ENCODE peak calls at places on chromosomes 12 and 14, in four cellular contexts. One of them, this sample, is unnamed. For H3K9me3, the result is how much of the 10 kb centered on the place peaks cover.

GRCh38 chr14:23930742-23931141 is 22.8 kb upstream of the DHRS4 start:
- DNase-seq in upper lobe of right lung: no peak
- DNase-seq in tibial nerve: no peak
- DNase-seq in left ventricle myocardium inferior: no peak
- DNase-seq in this sample: peak

GRCh38 chr12:113805201-113805600 is 160.9 kb downstream of the RBM19 start:
- DNase-seq in upper lobe of right lung: peak
- DNase-seq in tibial nerve: no peak
- DNase-seq in left ventricle myocardium inferior: no peak
- DNase-seq in this sample: peak

GRCh38 chr12:108565976-108566375 is 3.6 kb downstream of the ISCU start:
- DNase-seq in upper lobe of right lung: peak
- DNase-seq in tibial nerve: no peak
- DNase-seq in left ventricle myocardium inferior: peak
- DNase-seq in this sample: peak

GRCh38 chr14:59464651-59465569 is at the start of gene GPR135:
- DNase-seq in upper lobe of right lung: peak
- DNase-seq in tibial nerve: peak
- DNase-seq in left ventricle myocardium inferior: peak
- DNase-seq in this sample: peak

GRCh38 chr14:36952702-36953101 is 219.7 kb downstream of the SLC25A21 start:
- DNase-seq in upper lobe of right lung: no peak
- DNase-seq in tibial nerve: no peak
- DNase-seq in left ventricle myocardium inferior: no peak
- DNase-seq in this sample: no peak

GRCh38 chr12:107395817-107396216 is 289.8 kb upstream of the PWP1 start:
- DNase-seq in upper lobe of right lung: no peak
- DNase-seq in tibial nerve: no peak
- DNase-seq in left ventricle myocardium inferior: no peak
- DNase-seq in this sample: no peak

GRCh38 chr12:108770963-108771362 is 39.6 kb upstream of the CORO1C start:
- DNase-seq in upper lobe of right lung: no peak
- DNase-seq in tibial nerve: no peak
- DNase-seq in left ventricle myocardium inferior: no peak
- DNase-seq in this sample: no peak

GRCh38 chr14:29536886-29537511 is 390.6 kb downstream of the PRKD1 start:
- DNase-seq in upper lobe of right lung: no peak
- DNase-seq in tibial nerve: no peak
- DNase-seq in left ventricle myocardium inferior: no peak
- DNase-seq in this sample: no peak

GRCh38 chr12:71636704-71637115 is 26.9 kb downstream of the ZFC3H1 start:
- DNase-seq in upper lobe of right lung: no peak
- DNase-seq in tibial nerve: no peak
- DNase-seq in left ventricle myocardium inferior: no peak
- DNase-seq in this sample: no peak

GRCh38 chr12:72368298-72368697 is 96.1 kb downstream of the TRHDE start:
- DNase-seq in upper lobe of right lung: no peak
- DNase-seq in tibial nerve: no peak
- DNase-seq in left ventricle myocardium inferior: no peak
- DNase-seq in this sample: no peak

GRCh38 chr12:122081697-122082221 is 3.2 kb downstream of the MLXIP start:
- DNase-seq in upper lobe of right lung: peak
- DNase-seq in tibial nerve: no peak
- DNase-seq in left ventricle myocardium inferior: peak
- DNase-seq in this sample: peak
- H3K4me3 ChIP-seq in upper lobe of right lung: peak
- H3K4me3 ChIP-seq in tibial nerve: no peak
- H3K4me3 ChIP-seq in left ventricle myocardium inferior: peak
- H3K4me3 ChIP-seq in this sample: no peak

GRCh38 chr12:34598851-34599529 is 576.7 kb downstream of the ALG10 start:
- DNase-seq in upper lobe of right lung: peak
- DNase-seq in tibial nerve: no peak
- DNase-seq in left ventricle myocardium inferior: no peak
- DNase-seq in this sample: peak

GRCh38 chr12:34597548-34598351 is 575.5 kb downstream of the ALG10 start:
- DNase-seq in upper lobe of right lung: peak
- DNase-seq in tibial nerve: no peak
- DNase-seq in left ventricle myocardium inferior: no peak
- DNase-seq in this sample: no peak

GRCh38 chr12:34598352-34598827 is 576.1 kb downstream of the ALG10 start:
- DNase-seq in upper lobe of right lung: no peak
- DNase-seq in tibial nerve: no peak
- DNase-seq in left ventricle myocardium inferior: no peak
- DNase-seq in this sample: peak

GRCh38 chr12:34599530-34600513 is 577.5 kb downstream of the ALG10 start:
- DNase-seq in upper lobe of right lung: peak
- DNase-seq in tibial nerve: no peak
- DNase-seq in left ventricle myocardium inferior: no peak
- DNase-seq in this sample: peak

DNA sequence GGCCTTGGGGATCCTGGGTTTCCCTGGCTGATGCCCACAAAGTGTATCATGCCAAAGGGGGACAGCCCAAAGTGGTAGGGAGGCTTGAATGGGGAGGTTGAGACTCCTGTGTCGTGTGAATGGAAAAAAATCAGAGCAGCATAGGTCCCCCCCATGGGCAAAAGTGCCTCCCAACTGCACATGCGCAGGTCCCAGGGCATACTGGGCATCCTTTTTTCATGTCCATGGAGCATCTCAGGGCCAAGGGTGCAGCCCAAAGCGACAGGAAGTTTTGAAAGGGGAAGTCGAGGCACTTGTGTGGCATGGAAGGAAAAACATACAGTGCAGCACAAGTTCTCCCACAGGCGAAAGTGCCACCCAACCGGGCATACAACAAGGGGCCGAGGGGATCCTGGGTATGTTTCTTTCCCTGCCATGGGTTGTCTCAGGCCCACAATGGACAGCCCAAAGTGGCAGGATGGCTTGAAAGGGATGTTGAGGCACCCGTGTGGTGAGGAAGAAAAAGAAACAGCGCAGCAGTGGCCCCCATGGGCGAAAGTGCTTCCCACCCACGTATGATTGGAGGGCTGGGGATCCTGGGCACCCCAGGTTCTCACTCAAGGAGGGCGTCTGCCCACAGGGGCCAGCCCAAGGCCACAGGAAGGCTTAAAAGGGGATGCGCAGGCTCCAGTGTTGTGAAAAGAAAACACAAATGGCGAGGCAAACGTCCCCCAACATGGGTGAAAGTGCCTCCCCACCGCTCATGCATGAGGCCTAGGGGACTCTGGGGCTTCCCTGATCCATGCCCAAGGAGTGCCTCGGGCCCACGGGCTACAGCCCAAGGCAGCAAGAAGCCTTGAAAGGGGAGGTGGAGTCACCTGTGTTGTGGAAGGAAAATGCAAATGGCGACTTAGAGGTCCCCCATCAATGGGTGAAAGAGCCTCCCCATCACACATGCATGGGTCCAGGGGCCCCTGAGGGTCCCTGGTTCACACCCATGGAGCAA is 573.7 kb downstream of the ALG10 start:
- DNase-seq in upper lobe of right lung: peak
- DNase-seq in tibial nerve: no peak
- DNase-seq in left ventricle myocardium inferior: no peak
- DNase-seq in this sample: peak
- H3K9me3 ChIP-seq in upper lobe of right lung: under half
- H3K9me3 ChIP-seq in tibial nerve: under half
- H3K9me3 ChIP-seq in left ventricle myocardium inferior: half or more
- H3K9me3 ChIP-seq in this sample: under half

GRCh38 chr12:10721654-10722501 is 1.2 kb downstream of the YBX3 start:
- DNase-seq in upper lobe of right lung: peak
- DNase-seq in tibial nerve: peak
- DNase-seq in left ventricle myocardium inferior: peak
- DNase-seq in this sample: peak

GRCh38 chr12:10722905-10723866 is at the start of gene YBX3:
- DNase-seq in upper lobe of right lung: peak
- DNase-seq in tibial nerve: peak
- DNase-seq in left ventricle myocardium inferior: peak
- DNase-seq in this sample: peak

GRCh38 chr12:10722502-10722904 is 620 bp downstream of the YBX3 start:
- DNase-seq in upper lobe of right lung: peak
- DNase-seq in tibial nerve: no peak
- DNase-seq in left ventricle myocardium inferior: peak
- DNase-seq in this sample: peak

GRCh38 chr12:10719482-10719881 is 3.6 kb downstream of the YBX3 start:
- DNase-seq in upper lobe of right lung: no peak
- DNase-seq in tibial nerve: no peak
- DNase-seq in left ventricle myocardium inferior: peak
- DNase-seq in this sample: no peak

DNA sequence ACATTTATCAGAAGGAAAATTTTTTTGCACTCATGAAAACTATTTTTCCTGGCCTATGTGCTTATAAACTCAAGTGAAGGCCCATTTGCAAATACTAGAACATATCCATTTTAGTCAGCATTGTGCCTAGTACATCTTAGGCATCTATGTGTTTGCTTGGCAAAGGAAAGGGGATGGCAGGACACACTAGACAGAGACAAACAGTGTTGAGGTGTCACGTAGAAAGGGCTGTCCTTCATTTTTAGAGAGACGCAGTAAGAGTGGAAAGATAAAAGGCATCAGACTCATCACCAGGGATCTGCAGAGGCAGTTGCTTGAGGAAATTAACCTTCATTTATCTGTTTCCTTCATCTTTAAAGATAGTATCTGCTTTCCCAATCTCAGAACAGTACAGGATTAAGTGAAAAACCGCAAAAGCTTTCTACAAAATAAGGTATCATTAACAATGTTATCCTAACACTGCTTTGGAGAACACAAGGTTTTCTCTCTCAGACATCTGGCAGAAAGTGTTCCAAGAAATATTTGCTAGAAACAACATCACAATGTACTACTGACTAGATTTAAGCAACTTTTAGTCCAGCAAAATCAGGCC is 2.1 kb downstream of the YBX3 start:
- DNase-seq in upper lobe of right lung: no peak
- DNase-seq in tibial nerve: no peak
- DNase-seq in left ventricle myocardium inferior: no peak
- DNase-seq in this sample: no peak
- H3K27ac ChIP-seq in upper lobe of right lung: peak
- H3K27ac ChIP-seq in tibial nerve: peak
- H3K27ac ChIP-seq in left ventricle myocardium inferior: peak
- H3K27ac ChIP-seq in this sample: peak

DNA sequence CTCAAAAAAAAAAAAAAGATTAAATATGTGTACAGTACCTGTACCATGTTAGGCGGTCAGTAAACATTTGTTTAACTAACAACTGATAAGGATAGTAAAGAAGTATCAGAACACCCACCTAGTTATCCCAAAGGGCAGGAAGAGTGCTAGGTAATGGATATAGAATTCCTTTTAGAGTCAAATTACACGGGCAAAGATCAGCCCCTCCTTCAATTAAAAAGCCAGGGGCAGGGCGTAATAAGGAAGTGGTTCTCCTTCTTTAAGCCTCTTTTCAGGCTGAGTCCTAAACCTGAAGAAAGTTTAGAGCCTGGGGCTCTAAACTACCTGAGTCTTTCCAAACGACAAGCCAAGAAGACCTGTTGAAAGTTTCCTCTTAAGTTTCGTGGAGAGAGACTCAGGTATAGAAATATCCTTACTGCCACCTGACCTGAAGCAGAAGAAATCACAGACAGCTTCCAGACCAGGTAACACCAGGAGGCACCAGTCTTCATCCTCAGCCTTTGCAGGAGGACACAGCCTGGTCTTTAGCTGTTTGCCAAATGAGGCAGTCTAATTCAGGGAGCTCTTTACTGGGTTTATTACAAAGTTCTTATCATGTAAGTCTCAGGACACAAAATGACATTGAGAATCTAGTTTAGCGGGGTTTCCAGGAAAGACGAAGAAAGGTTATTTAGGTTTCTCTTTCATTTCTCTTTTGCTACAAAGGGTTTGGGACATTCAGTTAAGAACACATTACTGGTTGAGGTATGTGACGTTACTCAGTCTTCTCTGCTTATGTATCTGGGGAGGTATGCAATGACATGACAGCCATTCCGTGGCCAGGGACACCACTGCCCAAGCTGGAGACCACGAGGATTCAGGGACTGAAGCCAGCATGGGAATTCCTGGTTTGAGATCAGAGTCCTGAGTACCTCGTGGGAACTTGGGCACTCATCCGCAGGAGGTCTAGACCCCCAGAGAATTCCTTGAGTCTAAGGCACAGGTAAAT is at the start of gene BCL2L14:
- DNase-seq in upper lobe of right lung: no peak
- DNase-seq in tibial nerve: no peak
- DNase-seq in left ventricle myocardium inferior: no peak
- DNase-seq in this sample: no peak
- H3K4me3 ChIP-seq in upper lobe of right lung: peak
- H3K4me3 ChIP-seq in tibial nerve: no peak
- H3K4me3 ChIP-seq in left ventricle myocardium inferior: no peak
- H3K4me3 ChIP-seq in this sample: no peak

DNA sequence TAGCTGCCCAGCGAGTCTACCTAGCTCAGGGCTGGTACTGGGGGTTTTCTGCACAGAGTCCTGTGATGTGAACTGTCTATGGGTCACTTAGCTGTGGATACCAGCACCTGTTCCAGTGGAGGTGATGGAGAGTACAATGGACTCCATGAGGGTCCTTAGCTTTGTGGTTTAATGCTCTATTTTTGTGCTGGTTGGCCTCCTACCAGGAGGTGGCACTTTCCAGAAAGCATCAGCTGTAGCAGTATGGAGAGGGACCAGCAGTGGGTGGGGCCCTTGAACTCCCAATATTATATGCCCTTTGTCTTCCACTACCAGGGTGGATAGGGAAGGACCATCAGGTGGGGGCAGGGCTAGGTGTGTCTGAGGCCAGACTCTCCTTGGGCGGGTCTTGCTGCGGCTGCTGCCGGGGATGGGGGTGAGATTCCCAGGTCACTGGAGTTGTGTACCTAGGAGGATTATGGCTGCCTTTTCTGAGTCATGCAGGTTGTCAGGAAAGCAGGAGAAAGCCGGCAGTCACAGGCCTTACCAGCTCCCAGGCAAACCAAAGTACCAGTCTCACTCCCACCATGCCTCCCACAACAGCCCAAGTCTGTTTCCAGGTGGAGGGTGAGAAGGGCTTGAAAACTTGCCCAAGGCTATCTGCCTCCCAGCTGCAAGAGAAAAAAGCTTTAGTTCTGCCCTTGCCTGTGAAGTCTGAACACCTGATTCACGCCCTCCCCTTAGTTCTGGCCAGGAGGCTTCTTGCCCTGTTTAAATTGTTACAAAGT is 163.0 kb upstream of the NUDT4 start:
- DNase-seq in upper lobe of right lung: no peak
- DNase-seq in tibial nerve: no peak
- DNase-seq in left ventricle myocardium inferior: no peak
- DNase-seq in this sample: no peak
- H3K9me3 ChIP-seq in upper lobe of right lung: under half
- H3K9me3 ChIP-seq in tibial nerve: under half
- H3K9me3 ChIP-seq in left ventricle myocardium inferior: under half
- H3K9me3 ChIP-seq in this sample: under half

GRCh38 chr12:32604565-32604964 is 74.5 kb upstream of the DNM1L start:
- DNase-seq in upper lobe of right lung: no peak
- DNase-seq in tibial nerve: no peak
- DNase-seq in left ventricle myocardium inferior: no peak
- DNase-seq in this sample: no peak
- H3K27ac ChIP-seq in upper lobe of right lung: no peak
- H3K27ac ChIP-seq in tibial nerve: no peak
- H3K27ac ChIP-seq in left ventricle myocardium inferior: no peak
- H3K27ac ChIP-seq in this sample: no peak

GRCh38 chr12:120539303-120539702 is 5.1 kb downstream of the RNF10 start:
- DNase-seq in upper lobe of right lung: no peak
- DNase-seq in tibial nerve: no peak
- DNase-seq in left ventricle myocardium inferior: no peak
- DNase-seq in this sample: no peak
- H3K4me3 ChIP-seq in upper lobe of right lung: no peak
- H3K4me3 ChIP-seq in tibial nerve: no peak
- H3K4me3 ChIP-seq in left ventricle myocardium inferior: peak
- H3K4me3 ChIP-seq in this sample: no peak

This sample was measured in aorta.